ENCODE peak calls at places on chromosomes 7 and 10, in nine cellular contexts. I, W, Q, H, A, L, C, O and D are unnamed samples.

GRCh38 chr10:49474901-49475300 is 64.0 kb downstream of the ERCC6 start:
- DNase-seq in I (no peak), W (no peak), Q (no peak), H (no peak), A (peak), L (no peak), C (no peak), O (no peak), D (peak)

GRCh38 chr7:38232475-38233366 is 40.7 kb downstream of the TARP start:
- DNase-seq in I (no peak), W (peak), Q (no peak), H (peak), A (no peak), L (no peak), C (no peak), O (no peak), D (no peak)

GRCh38 chr7:87993269-87993668 is 59.2 kb downstream of the ADAM22 start:
- DNase-seq in I (no peak), W (no peak), Q (no peak), H (no peak), A (no peak), L (no peak), C (no peak), O (no peak), D (no peak)

GRCh38 chr7:134782121-134782623 is 2.7 kb downstream of the CALD1 start:
- DNase-seq in I (no peak), W (no peak), Q (no peak), H (no peak), A (peak), L (no peak), C (no peak), O (no peak), D (peak)

GRCh38 chr7:1884583-1885350 is 214.7 kb downstream of the ELFN1 start:
- DNase-seq in I (no peak), W (no peak), Q (no peak), H (no peak), A (no peak), L (peak), C (no peak), O (no peak), D (no peak)

GRCh38 chr7:98630149-98630548 is 13.1 kb downstream of the NPTX2 start:
- DNase-seq in I (no peak), W (no peak), Q (no peak), H (no peak), A (no peak), L (no peak), C (no peak), O (no peak), D (no peak)

GRCh38 chr7:134636008-134636449 is 10.6 kb upstream of the BPGM start:
- DNase-seq in I (peak), W (no peak), Q (no peak), H (peak), A (no peak), L (no peak), C (no peak), O (no peak), D (peak)

GRCh38 chr7:155333346-155334234 is 35.9 kb downstream of the INSIG1 start:
- DNase-seq in I (no peak), W (no peak), Q (no peak), H (no peak), A (no peak), L (no peak), C (no peak), O (no peak), D (no peak)

GRCh38 chr10:116998172-116998571 is 6.8 kb downstream of the SHTN1 start:
- DNase-seq in I (no peak), W (no peak), Q (no peak), H (no peak), A (no peak), L (no peak), C (no peak), O (no peak), D (no peak)

GRCh38 chr10:98556061-98556460 is 109.3 kb upstream of the HPS1 start:
- DNase-seq in I (no peak), W (no peak), Q (no peak), H (no peak), A (no peak), L (no peak), C (no peak), O (no peak), D (peak)

GRCh38 chr7:114976666-114977065 is 54.8 kb downstream of the MDFIC start:
- DNase-seq in I (no peak), W (no peak), Q (no peak), H (no peak), A (peak), L (no peak), C (no peak), O (no peak), D (peak)

GRCh38 chr10:86596266-86596665 is 58.1 kb upstream of the OPN4 start:
- DNase-seq in I (no peak), W (no peak), Q (no peak), H (no peak), A (no peak), L (no peak), C (peak), O (no peak), D (no peak)

GRCh38 chr10:112827091-112827490 is 123.0 kb upstream of the TCF7L2 start:
- DNase-seq in I (no peak), W (no peak), Q (no peak), H (no peak), A (no peak), L (no peak), C (no peak), O (no peak), D (no peak)

GRCh38 chr10:15035385-15036301 is 8.1 kb upstream of the OLAH start:
- DNase-seq in I (no peak), W (no peak), Q (no peak), H (no peak), A (peak), L (peak), C (no peak), O (no peak), D (peak)

GRCh38 chr7:17123020-17123419 is 175.4 kb upstream of the AHR start:
- DNase-seq in I (no peak), W (no peak), Q (no peak), H (no peak), A (peak), L (no peak), C (peak), O (peak), D (no peak)

GRCh38 chr7:110856704-110857103 is 234.2 kb upstream of the LRRN3 start:
- DNase-seq in I (no peak), W (no peak), Q (no peak), H (no peak), A (peak), L (no peak), C (no peak), O (no peak), D (no peak)

GRCh38 chr10:122089343-122090015 is 100.5 kb downstream of the TACC2 start:
- DNase-seq in I (peak), W (no peak), Q (no peak), H (no peak), A (no peak), L (no peak), C (no peak), O (no peak), D (no peak)

GRCh38 chr10:44311563-44311905 is 73.4 kb downstream of the CXCL12 start:
- DNase-seq in I (no peak), W (no peak), Q (no peak), H (no peak), A (no peak), L (no peak), C (no peak), O (no peak), D (no peak)

GRCh38 chr10:88979153-88979562 is 11.4 kb upstream of the FAS start:
- DNase-seq in I (peak), W (no peak), Q (no peak), H (no peak), A (peak), L (peak), C (peak), O (no peak), D (no peak)

GRCh38 chr10:121231059-121231458 is 367.2 kb downstream of the FGFR2 start:
- DNase-seq in I (no peak), W (no peak), Q (no peak), H (no peak), A (no peak), L (no peak), C (no peak), O (no peak), D (no peak)

GRCh38 chr10:23892296-23892695 is 316.6 kb upstream of the KIAA1217 start:
- DNase-seq in I (no peak), W (no peak), Q (no peak), H (no peak), A (peak), L (no peak), C (no peak), O (no peak), D (no peak)

GRCh38 chr10:124262249-124262865 is 156.4 kb downstream of the OAT start:
- DNase-seq in I (no peak), W (no peak), Q (no peak), H (no peak), A (no peak), L (no peak), C (no peak), O (no peak), D (no peak)

GRCh38 chr10:104350146-104350635 is 3.4 kb upstream of the CFAP58 start:
- DNase-seq in I (peak), W (no peak), Q (no peak), H (no peak), A (peak), L (peak), C (no peak), O (peak), D (peak)

GRCh38 chr7:24907311-24907886 is 72.6 kb downstream of the OSBPL3 start:
- DNase-seq in I (peak), W (no peak), Q (no peak), H (no peak), A (peak), L (peak), C (no peak), O (no peak), D (peak)

GRCh38 chr10:119370972-119371703 is 163.8 kb downstream of the GRK5 start:
- DNase-seq in I (no peak), W (no peak), Q (no peak), H (no peak), A (peak), L (no peak), C (peak), O (no peak), D (peak)

GRCh38 chr10:102150970-102151773 is 1.0 kb upstream of the NOLC1 start:
- DNase-seq in I (peak), W (no peak), Q (no peak), H (no peak), A (peak), L (peak), C (peak), O (no peak), D (peak)

GRCh38 chr10:6022693-6023092 is 39.5 kb downstream of the IL2RA start:
- DNase-seq in I (no peak), W (no peak), Q (no peak), H (no peak), A (peak), L (no peak), C (no peak), O (no peak), D (no peak)

GRCh38 chr10:116620423-116621400 is at the start of gene PNLIPRP2:
- DNase-seq in I (no peak), W (no peak), Q (no peak), H (no peak), A (no peak), L (no peak), C (no peak), O (no peak), D (no peak)

GRCh38 chr10:132111121-132111731 is 45.5 kb downstream of the JAKMIP3 start:
- DNase-seq in I (no peak), W (no peak), Q (no peak), H (no peak), A (no peak), L (no peak), C (no peak), O (no peak), D (no peak)

GRCh38 chr7:30858576-30858975 is 53.1 kb upstream of the AQP1 start:
- DNase-seq in I (no peak), W (no peak), Q (no peak), H (no peak), A (no peak), L (no peak), C (no peak), O (no peak), D (no peak)

GRCh38 chr7:46076527-46076926 is 155.5 kb upstream of the IGFBP3 start:
- DNase-seq in I (no peak), W (no peak), Q (no peak), H (no peak), A (no peak), L (no peak), C (no peak), O (no peak), D (no peak)

GRCh38 chr10:124518366-124518765 is 56.7 kb downstream of the LHPP start:
- DNase-seq in I (no peak), W (no peak), Q (no peak), H (no peak), A (no peak), L (no peak), C (no peak), O (no peak), D (no peak)

GRCh38 chr7:114084381-114085312 is 165.8 kb upstream of the PPP1R3A start:
- DNase-seq in I (peak), W (no peak), Q (peak), H (peak), A (no peak), L (no peak), C (no peak), O (peak), D (peak)

GRCh38 chr10:75530337-75530736 is 98.9 kb downstream of the LRMDA start:
- DNase-seq in I (peak), W (no peak), Q (no peak), H (no peak), A (peak), L (peak), C (no peak), O (no peak), D (no peak)

GRCh38 chr10:12703813-12704212 is 297.7 kb downstream of the CCDC3 start:
- DNase-seq in I (peak), W (no peak), Q (no peak), H (no peak), A (peak), L (peak), C (peak), O (no peak), D (peak)

GRCh38 chr10:99631496-99631895 is 11.3 kb upstream of the SLC25A28 start:
- DNase-seq in I (no peak), W (no peak), Q (no peak), H (no peak), A (peak), L (no peak), C (no peak), O (no peak), D (no peak)